ENCODE peak calls at places on chromosomes 1 and 21, in nine cellular contexts. Z, X, T, J, P, Y, N, M and F are unnamed samples.

GRCh38 chr1:173175514-173176146 is 31.5 kb downstream of the TNFSF4 start:
- DNase-seq in N (no peak), Y (no peak), J (peak), P (no peak), T (no peak), M (no peak), X (no peak), Z (no peak), F (no peak)

GRCh38 chr1:214660900-214661299 is 57.9 kb downstream of the CENPF start:
- DNase-seq in Z (peak), X (no peak), N (no peak), T (no peak), M (no peak), J (peak), Y (peak), P (no peak), F (no peak)

GRCh38 chr1:34166191-34167090 is 1.4 kb upstream of the CSMD2 start:
- DNase-seq in M (no peak), N (no peak), Y (no peak), J (no peak), T (no peak), P (no peak), X (no peak), Z (peak), F (no peak)

GRCh38 chr1:226485192-226485591 is 63.4 kb upstream of the STUM start:
- DNase-seq in Y (peak), Z (no peak), M (no peak), X (no peak), P (no peak), T (no peak), N (no peak), J (no peak), F (no peak)

GRCh38 chr1:245411245-245411644 is 256.5 kb downstream of the KIF26B start:
- DNase-seq in P (no peak), M (peak), T (no peak), X (no peak), Z (no peak), Y (no peak), J (no peak), N (no peak), F (no peak)

GRCh38 chr1:203361843-203362524 is 11.1 kb upstream of the FMOD start:
- DNase-seq in X (no peak), Y (no peak), M (no peak), Z (no peak), J (peak), T (no peak), P (no peak), N (no peak), F (no peak)

GRCh38 chr1:31805318-31805717 is 10.5 kb downstream of the SPOCD1 start:
- DNase-seq in M (no peak), J (no peak), T (no peak), Y (no peak), Z (no peak), X (no peak), P (no peak), N (no peak), F (no peak)

GRCh38 chr1:26469558-26469957 is 2.7 kb upstream of the HMGN2 start:
- DNase-seq in T (no peak), N (no peak), J (no peak), P (no peak), X (no peak), M (no peak), Y (no peak), Z (peak), F (no peak)

GRCh38 chr1:206557636-206558473 is 50.5 kb downstream of the RASSF5 start:
- DNase-seq in Z (no peak), Y (peak), T (no peak), P (no peak), N (no peak), X (no peak), M (no peak), J (no peak), F (no peak)

GRCh38 chr1:233677690-233678354 is 63.9 kb downstream of the KCNK1 start:
- DNase-seq in J (no peak), X (no peak), Z (no peak), N (no peak), P (no peak), T (no peak), Y (no peak), M (no peak), F (no peak)

GRCh38 chr1:20184481-20184900 is 1.4 kb upstream of the UBXN10 start:
- DNase-seq in J (peak), P (no peak), N (no peak), Y (no peak), X (no peak), Z (no peak), M (no peak), T (no peak), F (no peak)

GRCh38 chr1:219292989-219293388 is 119.3 kb downstream of the LYPLAL1 start:
- DNase-seq in T (no peak), Y (no peak), Z (no peak), J (no peak), X (no peak), P (no peak), N (no peak), M (no peak), F (no peak)

GRCh38 chr1:109249654-109250401 is 489 bp downstream of the CELSR2 start:
- DNase-seq in X (no peak), P (no peak), Y (no peak), T (no peak), N (no peak), J (no peak), M (no peak), Z (peak), F (no peak)

GRCh38 chr1:27161594-27161993 is 6.7 kb upstream of the SLC9A1 start:
- DNase-seq in Y (no peak), Z (no peak), N (no peak), P (no peak), M (no peak), T (no peak), X (no peak), J (no peak), F (no peak)

GRCh38 chr1:90864681-90865080 is 147.6 kb upstream of the BARHL2 start:
- DNase-seq in Y (no peak), Z (no peak), X (no peak), J (no peak), M (no peak), N (no peak), T (no peak), P (no peak), F (no peak)

GRCh38 chr1:29237906-29238600 is 1.7 kb downstream of the PTPRU start:
- DNase-seq in M (no peak), X (no peak), J (peak), Y (peak), T (no peak), P (no peak), Z (peak), N (no peak), F (no peak)

GRCh38 chr1:229782469-229782868 is 156.4 kb downstream of the URB2 start:
- DNase-seq in Y (no peak), P (no peak), X (no peak), J (no peak), M (no peak), N (no peak), Z (no peak), T (no peak), F (no peak)

GRCh38 chr21:33392586-33392985 is 10.6 kb upstream of the IFNGR2 start:
- DNase-seq in T (no peak), J (no peak), Z (no peak), X (no peak), M (no peak), N (no peak), P (no peak), Y (no peak), F (no peak)

GRCh38 chr21:41754481-41754891 is 12.4 kb downstream of the RIPK4 start:
- DNase-seq in Z (peak), T (no peak), N (no peak), J (no peak), M (no peak), P (no peak), Y (no peak), X (no peak), F (no peak)

GRCh38 chr21:44539031-44539430 is 964 bp downstream of the KRTAP10-1 start:
- DNase-seq in J (no peak), Y (no peak), Z (no peak), T (no peak), N (no peak), M (no peak), P (no peak), X (no peak), F (no peak)

GRCh38 chr1:158149577-158150269 is 31.0 kb upstream of the CD1D start:
- DNase-seq in N (peak), X (peak), M (peak), Z (peak), J (peak), Y (peak), P (peak), T (peak), F (no peak)

GRCh38 chr1:243291287-243291686 is 35.4 kb downstream of the SDCCAG8 start:
- DNase-seq in T (no peak), Z (no peak), N (no peak), J (no peak), X (no peak), P (no peak), Y (no peak), M (no peak), F (no peak)

GRCh38 chr1:240435996-240436566 is 175.9 kb downstream of the GREM2 start:
- DNase-seq in P (no peak), X (no peak), M (no peak), T (no peak), J (no peak), N (no peak), Y (no peak), Z (no peak), F (no peak)

GRCh38 chr21:44850905-44851657 is 22.4 kb downstream of the PTTG1IP start:
- DNase-seq in N (no peak), Y (no peak), T (no peak), J (no peak), P (no peak), Z (no peak), X (no peak), M (no peak), F (no peak)

GRCh38 chr1:16631248-16632043 is 18.1 kb upstream of the NBPF1 start:
- DNase-seq in J (no peak), T (no peak), P (no peak), N (peak), M (no peak), Z (no peak), Y (peak), X (no peak), F (no peak)

GRCh38 chr1:235714205-235714897 is 64.8 kb upstream of the GNG4 start:
- DNase-seq in J (no peak), X (no peak), T (no peak), N (no peak), P (no peak), Z (no peak), M (no peak), Y (no peak), F (no peak)

GRCh38 chr1:16021681-16022080 is at the start of gene CLCNKA:
- DNase-seq in Y (peak), X (no peak), N (no peak), P (no peak), J (no peak), M (no peak), Z (no peak), T (no peak), F (no peak)

GRCh38 chr1:192967901-192968300 is 91.3 kb downstream of the UCHL5 start:
- DNase-seq in M (no peak), Z (no peak), J (no peak), T (no peak), X (no peak), N (no peak), Y (no peak), P (no peak), F (no peak)

GRCh38 chr1:228079601-228080263 is 2.8 kb upstream of the ARF1 start:
- DNase-seq in X (no peak), Y (peak), P (no peak), T (no peak), Z (no peak), N (no peak), M (no peak), J (no peak), F (no peak)

GRCh38 chr1:54800899-54801759 is at the start of gene TTC22:
- DNase-seq in J (no peak), Y (peak), M (no peak), T (no peak), Z (peak), P (peak), X (peak), N (peak), F (no peak)

GRCh38 chr1:152878042-152878441 is at the start of gene SMCP:
- DNase-seq in M (no peak), J (no peak), X (no peak), N (no peak), Z (no peak), T (no peak), P (no peak), Y (no peak), F (no peak)

GRCh38 chr1:38179423-38179822 is 132.8 kb upstream of the POU3F1 start:
- DNase-seq in Z (no peak), X (no peak), T (no peak), N (no peak), Y (no peak), P (no peak), J (no peak), M (no peak), F (no peak)

GRCh38 chr1:26263212-26263611 is 16.7 kb upstream of the SH3BGRL3 start:
- DNase-seq in N (no peak), X (no peak), M (no peak), Z (no peak), P (no peak), T (no peak), J (no peak), Y (no peak), F (no peak)

GRCh38 chr1:156104065-156104810 is 10.3 kb upstream of the LMNA start:
- DNase-seq in X (no peak), P (no peak), T (no peak), M (peak), Y (peak), Z (no peak), J (peak), N (peak), F (no peak)

GRCh38 chr1:22673486-22674409 is 20.7 kb downstream of the C1QB start:
- DNase-seq in X (no peak), M (peak), Y (peak), Z (peak), N (no peak), P (peak), J (peak), T (no peak), F (no peak)